ENCODE peak calls at places on chromosomes 2 and 18, in six cellular contexts. One of them, this sample, is unnamed.
A peak's percentile ranks its signal among the peaks of the same experiment; 100 is the strongest.

GRCh38 chr18:74242451-74243096 is 49.2 kb downstream of the CYB5A start:
- DNase-seq in AG04449: no peak
- DNase-seq in IMR-90: no peak
- DNase-seq in progenitor cell of endocrine pancreas: no peak
- DNase-seq in epithelial cell of esophagus: no peak
- DNase-seq in coronary artery: no peak
- DNase-seq in this sample: no peak

GRCh38 chr18:57409650-57410049 is 25.5 kb upstream of the ONECUT2 start:
- DNase-seq in coronary artery: no peak
- DNase-seq in AG04449: no peak
- DNase-seq in IMR-90: no peak
- DNase-seq in progenitor cell of endocrine pancreas: no peak
- DNase-seq in epithelial cell of esophagus: no peak
- DNase-seq in this sample: no peak

GRCh38 chr2:198283149-198283548 is 478.8 kb downstream of the PLCL1 start:
- DNase-seq in progenitor cell of endocrine pancreas: no peak
- DNase-seq in epithelial cell of esophagus: no peak
- DNase-seq in AG04449: no peak
- DNase-seq in IMR-90: no peak
- DNase-seq in coronary artery: no peak
- DNase-seq in this sample: no peak

GRCh38 chr18:79383388-79384056 is 12.2 kb upstream of the NFATC1 start:
- DNase-seq in coronary artery: peak; percentile 66
- DNase-seq in progenitor cell of endocrine pancreas: no peak
- DNase-seq in epithelial cell of esophagus: no peak
- DNase-seq in AG04449: no peak
- DNase-seq in IMR-90: no peak
- DNase-seq in this sample: no peak

GRCh38 chr2:12465631-12466135 is 251.1 kb upstream of the TRIB2 start:
- DNase-seq in progenitor cell of endocrine pancreas: no peak
- DNase-seq in epithelial cell of esophagus: no peak
- DNase-seq in AG04449: no peak
- DNase-seq in coronary artery: no peak
- DNase-seq in IMR-90: no peak
- DNase-seq in this sample: no peak

GRCh38 chr2:108616731-108617161 is 82.5 kb downstream of the LIMS1 start:
- DNase-seq in AG04449: no peak
- DNase-seq in epithelial cell of esophagus: peak; percentile 75
- DNase-seq in coronary artery: no peak
- DNase-seq in IMR-90: peak; percentile 55
- DNase-seq in progenitor cell of endocrine pancreas: no peak
- DNase-seq in this sample: no peak

GRCh38 chr2:159272166-159272565 is 14.3 kb downstream of the WDSUB1 start:
- DNase-seq in progenitor cell of endocrine pancreas: no peak
- DNase-seq in coronary artery: no peak
- DNase-seq in IMR-90: no peak
- DNase-seq in AG04449: no peak
- DNase-seq in epithelial cell of esophagus: no peak
- DNase-seq in this sample: no peak

GRCh38 chr2:37890893-37891495 is 34.1 kb upstream of the RMDN2 start:
- DNase-seq in progenitor cell of endocrine pancreas: peak; percentile 72
- DNase-seq in epithelial cell of esophagus: peak; percentile 71
- DNase-seq in IMR-90: peak; percentile 62
- DNase-seq in coronary artery: no peak
- DNase-seq in AG04449: no peak
- DNase-seq in this sample: peak; percentile 63

GRCh38 chr18:10279905-10280658 is 174.4 kb upstream of the APCDD1 start:
- DNase-seq in coronary artery: no peak
- DNase-seq in epithelial cell of esophagus: no peak
- DNase-seq in IMR-90: no peak
- DNase-seq in progenitor cell of endocrine pancreas: no peak
- DNase-seq in AG04449: no peak
- DNase-seq in this sample: no peak

GRCh38 chr2:239813261-239814135 is 211.6 kb downstream of the NDUFA10 start:
- DNase-seq in coronary artery: no peak
- DNase-seq in progenitor cell of endocrine pancreas: no peak
- DNase-seq in epithelial cell of esophagus: no peak
- DNase-seq in IMR-90: no peak
- DNase-seq in AG04449: no peak
- DNase-seq in this sample: no peak

GRCh38 chr2:101610750-101611315 is 86.7 kb upstream of the MAP4K4 start:
- DNase-seq in AG04449: no peak
- DNase-seq in progenitor cell of endocrine pancreas: no peak
- DNase-seq in epithelial cell of esophagus: no peak
- DNase-seq in IMR-90: no peak
- DNase-seq in coronary artery: no peak
- DNase-seq in this sample: no peak

GRCh38 chr18:13201315-13201714 is 17.2 kb upstream of the LDLRAD4 start:
- DNase-seq in progenitor cell of endocrine pancreas: no peak
- DNase-seq in coronary artery: no peak
- DNase-seq in IMR-90: no peak
- DNase-seq in epithelial cell of esophagus: no peak
- DNase-seq in AG04449: no peak
- DNase-seq in this sample: no peak

GRCh38 chr2:195647302-195647701 is 9.7 kb upstream of the SLC39A10 start:
- DNase-seq in coronary artery: no peak
- DNase-seq in progenitor cell of endocrine pancreas: no peak
- DNase-seq in IMR-90: no peak
- DNase-seq in AG04449: no peak
- DNase-seq in epithelial cell of esophagus: no peak
- DNase-seq in this sample: no peak

GRCh38 chr2:66032376-66032775 is 402.5 kb upstream of the MEIS1 start:
- DNase-seq in epithelial cell of esophagus: no peak
- DNase-seq in IMR-90: no peak
- DNase-seq in AG04449: no peak
- DNase-seq in coronary artery: no peak
- DNase-seq in progenitor cell of endocrine pancreas: no peak
- DNase-seq in this sample: no peak

GRCh38 chr2:11103984-11104793 is 51.1 kb upstream of the SLC66A3 start:
- DNase-seq in progenitor cell of endocrine pancreas: no peak
- DNase-seq in AG04449: no peak
- DNase-seq in coronary artery: peak; percentile 54
- DNase-seq in IMR-90: no peak
- DNase-seq in epithelial cell of esophagus: no peak
- DNase-seq in this sample: peak; percentile 57

GRCh38 chr2:128305555-128306080 is 13.1 kb downstream of the HS6ST1 start:
- DNase-seq in AG04449: no peak
- DNase-seq in IMR-90: peak; percentile 75
- DNase-seq in coronary artery: no peak
- DNase-seq in epithelial cell of esophagus: peak; percentile 88
- DNase-seq in progenitor cell of endocrine pancreas: no peak
- DNase-seq in this sample: peak; percentile 64

GRCh38 chr2:186919272-186919671 is 70.3 kb upstream of the ZSWIM2 start:
- DNase-seq in epithelial cell of esophagus: peak; percentile 80
- DNase-seq in progenitor cell of endocrine pancreas: no peak
- DNase-seq in AG04449: peak; percentile 29
- DNase-seq in IMR-90: peak; percentile 82
- DNase-seq in coronary artery: no peak
- DNase-seq in this sample: no peak

GRCh38 chr2:214005337-214005736 is 405.5 kb upstream of the VWC2L start:
- DNase-seq in epithelial cell of esophagus: peak; percentile 7
- DNase-seq in AG04449: no peak
- DNase-seq in IMR-90: peak; percentile 24
- DNase-seq in coronary artery: no peak
- DNase-seq in progenitor cell of endocrine pancreas: no peak
- DNase-seq in this sample: no peak

GRCh38 chr2:113251118-113251517 is 27.6 kb downstream of the PAX8 start:
- DNase-seq in progenitor cell of endocrine pancreas: no peak
- DNase-seq in coronary artery: no peak
- DNase-seq in IMR-90: no peak
- DNase-seq in epithelial cell of esophagus: no peak
- DNase-seq in AG04449: no peak
- DNase-seq in this sample: peak; percentile 33

GRCh38 chr2:71070294-71071025 is 2.0 kb downstream of the NAGK start:
- DNase-seq in progenitor cell of endocrine pancreas: no peak
- DNase-seq in coronary artery: no peak
- DNase-seq in AG04449: no peak
- DNase-seq in IMR-90: peak; percentile 37
- DNase-seq in epithelial cell of esophagus: peak; percentile 78
- DNase-seq in this sample: peak; percentile 49
- TF ChIP-seq CTCF in progenitor cell of endocrine pancreas: peak; percentile 37
- TF ChIP-seq CTCF in coronary artery: no peak
- TF ChIP-seq CTCF in AG04449: peak; percentile 33
- TF ChIP-seq CTCF in IMR-90: peak; percentile 36
- TF ChIP-seq CTCF in epithelial cell of esophagus: peak; percentile 58
- TF ChIP-seq CTCF in this sample: peak; percentile 24

DNA sequence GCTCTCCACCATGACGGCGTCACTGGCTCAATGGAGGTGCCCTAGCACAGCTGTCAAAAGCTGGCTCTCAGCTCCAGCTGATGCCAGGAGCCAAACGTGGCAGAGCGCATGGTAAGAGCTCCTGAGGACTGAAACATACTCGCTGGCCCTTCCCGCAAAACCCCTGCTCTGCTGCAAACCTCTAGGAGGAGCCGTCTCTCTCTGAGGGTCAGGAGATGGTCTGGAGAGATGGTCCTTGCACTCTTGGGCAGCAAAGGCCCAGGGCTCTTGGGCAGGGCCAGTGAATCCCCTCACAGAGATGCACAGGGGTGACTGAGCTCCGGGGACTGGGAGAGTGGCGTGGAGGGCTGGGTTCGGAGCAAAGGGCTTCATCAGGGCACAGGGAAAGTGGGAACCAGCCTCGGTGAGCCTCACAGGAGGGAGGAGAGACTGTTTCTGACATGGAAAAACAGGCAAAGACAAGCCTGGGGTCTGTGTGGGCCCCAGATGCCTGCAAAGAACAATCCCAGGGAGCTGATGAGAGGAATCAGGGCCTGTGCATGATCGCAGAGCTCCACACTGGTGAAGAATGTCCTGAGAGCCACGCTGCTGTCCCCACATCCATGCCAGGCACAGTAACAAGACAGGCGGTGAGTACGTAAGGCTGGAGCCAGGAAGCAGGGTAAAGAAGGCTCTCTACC is 17.2 kb downstream of the SNORC start:
- DNase-seq in progenitor cell of endocrine pancreas: no peak
- DNase-seq in IMR-90: no peak
- DNase-seq in coronary artery: peak; percentile 33
- DNase-seq in AG04449: no peak
- DNase-seq in epithelial cell of esophagus: no peak
- DNase-seq in this sample: no peak
- TF ChIP-seq CTCF in progenitor cell of endocrine pancreas: no peak
- TF ChIP-seq CTCF in IMR-90: peak; percentile 14
- TF ChIP-seq CTCF in coronary artery: no peak
- TF ChIP-seq CTCF in AG04449: peak; percentile 20
- TF ChIP-seq CTCF in epithelial cell of esophagus: no peak
- TF ChIP-seq CTCF in this sample: no peak

DNA sequence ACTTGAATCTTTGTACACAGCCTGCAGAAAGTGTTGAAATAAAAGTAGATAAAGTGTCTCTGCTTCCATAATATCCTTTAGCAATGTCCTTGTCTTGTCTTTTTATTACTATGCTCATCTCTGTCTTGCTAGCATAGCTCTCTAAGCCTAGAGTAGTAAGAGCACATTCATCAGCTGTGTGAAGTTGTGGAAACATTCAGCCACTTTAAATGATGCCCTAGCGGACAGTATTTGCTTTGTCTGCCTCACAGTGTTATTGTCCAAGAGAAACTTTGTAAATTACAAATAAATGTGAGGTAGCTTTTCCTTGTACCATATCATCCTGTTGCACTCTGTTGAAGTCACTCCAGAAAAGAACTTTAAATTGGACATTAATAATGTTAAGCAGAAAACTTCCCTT is 60.3 kb upstream of the TTC21B start:
- DNase-seq in epithelial cell of esophagus: no peak
- DNase-seq in progenitor cell of endocrine pancreas: no peak
- DNase-seq in AG04449: no peak
- DNase-seq in coronary artery: no peak
- DNase-seq in IMR-90: no peak
- DNase-seq in this sample: no peak
- TF ChIP-seq CTCF in epithelial cell of esophagus: no peak
- TF ChIP-seq CTCF in progenitor cell of endocrine pancreas: peak; percentile 7
- TF ChIP-seq CTCF in AG04449: no peak
- TF ChIP-seq CTCF in coronary artery: no peak
- TF ChIP-seq CTCF in IMR-90: no peak
- TF ChIP-seq CTCF in this sample: no peak

DNA sequence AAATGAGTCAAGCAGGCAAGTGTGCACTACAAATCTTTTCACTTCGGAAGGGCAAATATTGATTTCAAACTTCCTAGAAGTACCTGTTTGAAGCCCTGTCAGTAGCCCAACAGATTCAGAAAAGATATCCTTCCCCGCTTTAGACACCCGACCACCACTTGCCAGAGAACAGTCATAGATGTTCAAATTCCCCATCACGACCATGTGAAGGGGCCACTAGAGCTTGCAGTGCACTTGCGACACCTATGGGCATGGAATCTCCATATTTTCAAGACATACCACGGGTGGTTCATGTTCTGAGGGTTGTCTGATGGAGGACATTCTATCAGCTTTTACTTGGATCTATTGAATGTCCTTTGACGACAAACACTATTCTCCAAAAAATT is 23.8 kb downstream of the GNLY start:
- DNase-seq in IMR-90: no peak
- DNase-seq in epithelial cell of esophagus: no peak
- DNase-seq in AG04449: no peak
- DNase-seq in coronary artery: peak; percentile 61
- DNase-seq in progenitor cell of endocrine pancreas: no peak
- DNase-seq in this sample: no peak
- TF ChIP-seq CTCF in IMR-90: no peak
- TF ChIP-seq CTCF in epithelial cell of esophagus: no peak
- TF ChIP-seq CTCF in AG04449: no peak
- TF ChIP-seq CTCF in coronary artery: no peak
- TF ChIP-seq CTCF in progenitor cell of endocrine pancreas: no peak
- TF ChIP-seq CTCF in this sample: no peak

DNA sequence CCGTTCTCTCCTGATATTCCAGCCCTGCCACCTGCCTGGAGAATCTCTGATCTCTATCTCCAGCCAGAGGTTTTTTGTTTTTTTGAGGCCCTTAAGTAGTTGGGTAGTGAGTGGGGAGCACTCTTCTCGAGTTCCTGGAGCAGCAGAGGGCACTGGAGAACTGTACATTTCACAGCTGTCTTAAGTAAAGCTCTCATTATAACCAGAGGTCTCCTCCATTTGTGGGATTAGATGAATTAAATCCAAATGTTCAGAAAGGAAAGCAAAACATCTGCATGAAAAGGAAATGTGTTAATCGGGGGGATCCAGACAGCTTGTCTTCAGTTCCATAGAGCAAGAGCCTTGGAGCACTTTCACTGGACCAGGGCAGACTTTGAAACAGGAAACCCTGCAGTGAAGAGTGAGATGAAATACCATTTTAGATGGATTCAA is 32.8 kb downstream of the AOX1 start:
- DNase-seq in progenitor cell of endocrine pancreas: no peak
- DNase-seq in coronary artery: no peak
- DNase-seq in IMR-90: peak; percentile 78
- DNase-seq in epithelial cell of esophagus: peak; percentile 51
- DNase-seq in AG04449: peak; percentile 45
- DNase-seq in this sample: no peak
- TF ChIP-seq CTCF in progenitor cell of endocrine pancreas: no peak
- TF ChIP-seq CTCF in coronary artery: no peak
- TF ChIP-seq CTCF in IMR-90: peak; percentile 53
- TF ChIP-seq CTCF in epithelial cell of esophagus: peak; percentile 24
- TF ChIP-seq CTCF in AG04449: peak; percentile 36
- TF ChIP-seq CTCF in this sample: no peak

This sample was measured in GM20000.